ENCODE peak calls at places on chromosomes 6 and 20, in six cellular contexts. F is right cardiac atrium; O is body of pancreas; P is cardiac muscle cell; L is CD4-positive, CD25-positive, alpha-beta regulatory T cell; G is PC-9. N is an unnamed sample.

GRCh38 chr6:143496974-143497373 is 14.5 kb downstream of the FUCA2 start:
- DNase-seq in F (no peak), O (no peak), P (no peak), L (no peak), G (no peak), N (no peak)

GRCh38 chr6:79989641-79990040 is 14.8 kb upstream of the TTK start:
- DNase-seq in F (no peak), O (no peak), P (no peak), L (no peak), G (no peak), N (no peak)

GRCh38 chr6:129575378-129576118 is 134.4 kb downstream of the ARHGAP18 start:
- DNase-seq in F (no peak), O (peak; percentile 17), P (peak; percentile 59), L (no peak), G (peak; percentile 66), N (no peak)

GRCh38 chr6:169288591-169288990 is 34.9 kb upstream of the THBS2 start:
- DNase-seq in F (peak; percentile 69), O (no peak), P (no peak), L (no peak), G (no peak), N (no peak)

GRCh38 chr6:87465041-87465440 is 7.7 kb upstream of the SLC35A1 start:
- DNase-seq in F (no peak), O (no peak), P (no peak), L (no peak), G (no peak), N (no peak)

GRCh38 chr6:17908831-17909230 is 78.6 kb downstream of the KIF13A start:
- DNase-seq in F (no peak), O (no peak), P (no peak), L (no peak), G (no peak), N (no peak)

GRCh38 chr6:41896280-41896679 is 1.1 kb upstream of the USP49 start:
- DNase-seq in F (no peak), O (no peak), P (no peak), L (no peak), G (no peak), N (no peak)

GRCh38 chr6:5246141-5246869 is 14.4 kb downstream of the LYRM4 start:
- DNase-seq in F (no peak), O (no peak), P (no peak), L (no peak), G (no peak), N (no peak)

GRCh38 chr6:84415517-84415916 is 188.1 kb upstream of the CEP162 start:
- DNase-seq in F (no peak), O (no peak), P (no peak), L (no peak), G (no peak), N (no peak)

GRCh38 chr20:33069706-33070105 is 9.7 kb upstream of the BPIFB4 start:
- DNase-seq in F (no peak), O (no peak), P (no peak), L (no peak), G (no peak), N (no peak)

GRCh38 chr6:6749791-6750434 is 161.4 kb downstream of the LY86 start:
- DNase-seq in F (peak; percentile 49), O (peak; percentile 69), P (peak; percentile 20), L (no peak), G (peak; percentile 74), N (peak; percentile 78)

GRCh38 chr6:1524040-1524480 is 85.7 kb upstream of the FOXC1 start:
- DNase-seq in F (peak; percentile 83), O (peak; percentile 49), P (peak; percentile 65), L (peak; percentile 60), G (no peak), N (peak; percentile 64)

GRCh38 chr6:82589509-82590206 is 226.0 kb downstream of the TPBG start:
- DNase-seq in F (no peak), O (no peak), P (no peak), L (no peak), G (peak; percentile 62), N (no peak)

GRCh38 chr20:58545565-58546195 is 30.5 kb upstream of the APCDD1L start:
- DNase-seq in F (no peak), O (no peak), P (no peak), L (no peak), G (no peak), N (no peak)

GRCh38 chr6:6801635-6802218 is 213.2 kb downstream of the LY86 start:
- DNase-seq in F (no peak), O (no peak), P (peak; percentile 52), L (no peak), G (no peak), N (no peak)

GRCh38 chr6:131948221-131948661 is 2.9 kb downstream of the CCN2 start:
- DNase-seq in F (no peak), O (no peak), P (no peak), L (no peak), G (no peak), N (no peak)

GRCh38 chr6:140581601-140582000 is 1207.2 kb upstream of the CITED2 start:
- DNase-seq in F (no peak), O (no peak), P (no peak), L (no peak), G (no peak), N (no peak)

GRCh38 chr20:58449703-58450138 is 60.7 kb downstream of the VAPB start:
- DNase-seq in F (no peak), O (no peak), P (peak; percentile 38), L (no peak), G (no peak), N (no peak)

GRCh38 chr20:63068711-63069367 is 62.1 kb upstream of the BHLHE23 start:
- DNase-seq in F (peak; percentile 3), O (no peak), P (no peak), L (no peak), G (no peak), N (no peak)

GRCh38 chr20:63067266-63067635 is 60.5 kb upstream of the BHLHE23 start:
- DNase-seq in F (no peak), O (no peak), P (no peak), L (no peak), G (no peak), N (no peak)

GRCh38 chr20:63066506-63067265 is 59.9 kb upstream of the BHLHE23 start:
- DNase-seq in F (no peak), O (no peak), P (no peak), L (no peak), G (no peak), N (no peak)

GRCh38 chr20:63065911-63066310 is 59.1 kb upstream of the BHLHE23 start:
- DNase-seq in F (no peak), O (no peak), P (no peak), L (no peak), G (no peak), N (no peak)

GRCh38 chr20:63067721-63068560 is 61.2 kb upstream of the BHLHE23 start:
- DNase-seq in F (peak; percentile 2), O (no peak), P (no peak), L (no peak), G (no peak), N (no peak)
- H3K27me3 ChIP-seq in F (no peaks in the 10 kb centered on the region), O (peaks cover 1% of the 10 kb centered on the region), P (peaks cover 29% of the 10 kb centered on the region), L (peaks cover 5% of the 10 kb centered on the region), G (peaks cover 83% of the 10 kb centered on the region), N (no peaks in the 10 kb centered on the region)

DNA sequence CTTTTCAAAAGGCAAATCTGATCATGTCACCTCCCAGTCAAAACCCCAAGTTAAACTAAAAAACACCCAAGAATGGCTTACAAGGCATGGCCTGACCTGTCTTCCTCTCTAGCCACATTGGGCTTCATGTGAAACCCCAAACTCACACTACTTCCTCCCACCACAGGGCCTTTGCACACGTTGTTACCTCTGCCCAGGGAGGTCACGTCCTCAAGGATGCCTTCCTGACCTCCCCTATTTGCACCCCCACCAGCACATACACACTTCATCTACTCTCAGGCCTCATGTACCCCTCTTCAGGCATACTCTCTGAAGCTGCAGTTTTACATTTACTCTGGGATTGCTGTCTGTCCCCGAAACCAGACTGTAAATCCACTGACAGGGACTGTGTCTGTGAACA is 6.1 kb downstream of the EZR start:
- DNase-seq in F (no peak), O (no peak), P (no peak), L (no peak), G (no peak), N (peak; percentile 16)
- H3K27ac ChIP-seq in F (no peak overlapping the region), O (peak overlapping the region; percentile 41), P (no peak overlapping the region), L (peak overlapping the region; percentile 97), G (peak overlapping the region; percentile 92), N (peak overlapping the region; percentile 45)

DNA sequence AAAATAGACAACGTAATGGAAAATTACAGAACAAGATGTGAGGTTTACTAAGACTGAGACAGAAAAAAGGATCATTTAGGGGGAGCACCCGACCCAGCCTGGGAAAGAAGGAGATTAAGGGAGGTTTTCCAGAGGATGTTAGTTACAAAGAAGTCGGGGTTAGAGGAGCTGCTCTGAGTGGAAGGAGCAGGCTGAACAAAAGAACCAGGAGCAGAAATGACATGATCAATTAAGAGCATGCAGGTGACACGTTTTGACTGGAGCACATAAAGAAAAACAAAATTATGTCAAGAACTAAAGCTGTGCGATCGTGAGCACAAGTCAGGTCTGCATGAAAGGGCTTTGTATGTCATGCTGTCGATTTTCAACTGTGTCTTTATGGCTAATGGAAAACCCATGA is 417.3 kb upstream of the MARCKS start:
- DNase-seq in F (no peak), O (no peak), P (no peak), L (no peak), G (no peak), N (no peak)
- H3K4me1 ChIP-seq in F (no peaks in the 10 kb centered on the region), O (no peaks in the 10 kb centered on the region), P (no peaks in the 10 kb centered on the region), L (no peaks in the 10 kb centered on the region), G (peaks cover 22% of the 10 kb centered on the region), N (no peaks in the 10 kb centered on the region)

DNA sequence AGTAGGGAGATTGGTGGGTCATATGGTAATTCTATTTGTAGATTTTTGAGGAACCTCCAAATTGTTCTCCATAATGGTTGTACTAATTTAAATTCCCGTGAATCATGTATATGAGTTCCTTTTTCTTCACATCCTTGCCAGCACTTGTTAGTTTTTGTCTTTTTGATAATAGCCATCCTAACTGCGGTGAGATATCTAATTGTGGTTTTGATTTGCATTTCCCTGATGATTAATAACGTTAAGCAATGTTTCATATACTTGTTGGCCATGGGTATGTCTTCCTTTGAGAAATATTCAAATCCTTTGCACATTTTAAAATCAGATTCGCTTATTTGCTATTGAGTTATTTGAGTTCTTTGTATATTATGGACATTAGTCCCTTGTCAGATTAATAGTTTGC is 110.9 kb downstream of the JAG1 start:
- DNase-seq in F (no peak), O (no peak), P (no peak), L (no peak), G (no peak), N (no peak)
- H3K27me3 ChIP-seq in F (no peaks in the 10 kb centered on the region), O (no peaks in the 10 kb centered on the region), P (no peaks in the 10 kb centered on the region), L (no peaks in the 10 kb centered on the region), G (no peaks in the 10 kb centered on the region), N (no peaks in the 10 kb centered on the region)

GRCh38 chr6:235763-236360 is 56.4 kb upstream of the DUSP22 start:
- DNase-seq in F (no peak), O (no peak), P (no peak), L (no peak), G (no peak), N (no peak)
- H3K27ac ChIP-seq in F (no peak overlapping the region), O (no peak overlapping the region), P (no peak overlapping the region), L (peak overlapping the region; percentile 66), G (no peak overlapping the region), N (peak overlapping the region; percentile 17)